ENCODE peak calls at places on chromosomes 3 and 15, in five cellular contexts. X is stomach, E is testis, W is transverse colon, M is heart left ventricle. Y is an unnamed sample.

GRCh38 chr15:86915811-86916331 is 836.2 kb downstream of the AGBL1 start:
- DNase-seq in M (peak), E (peak), X (no peak), W (no peak), Y (peak)

GRCh38 chr15:64582202-64582601 is 121.8 kb downstream of the ZNF609 start:
- DNase-seq in M (no peak), X (no peak), W (no peak), E (no peak), Y (no peak)

GRCh38 chr3:4261411-4261810 is 41.8 kb upstream of the SETMAR start:
- DNase-seq in M (no peak), X (no peak), E (no peak), W (no peak), Y (no peak)

GRCh38 chr15:44489464-44489863 is 47.5 kb upstream of the EIF3J start:
- DNase-seq in W (no peak), M (no peak), X (no peak), E (no peak), Y (no peak)

GRCh38 chr15:35071071-35071470 is 14.0 kb downstream of the NANOGP8 start:
- DNase-seq in W (no peak), X (no peak), M (no peak), E (no peak), Y (no peak)

GRCh38 chr15:84749111-84749991 is 959 bp downstream of the ZNF592 start:
- DNase-seq in M (peak), W (peak), E (peak), X (peak), Y (no peak)

GRCh38 chr15:64246364-64247189 is 83.8 kb upstream of the PPIB start:
- DNase-seq in M (no peak), X (no peak), W (no peak), E (no peak), Y (no peak)

GRCh38 chr15:71780349-71780976 is 29.9 kb upstream of the NR2E3 start:
- DNase-seq in E (peak), M (no peak), X (no peak), W (peak), Y (no peak)

GRCh38 chr3:113968986-113969385 is 21.2 kb downstream of the ZDHHC23 start:
- DNase-seq in M (no peak), E (no peak), W (no peak), X (no peak), Y (no peak)

GRCh38 chr3:180804871-180805430 is 107.5 kb upstream of the FXR1 start:
- DNase-seq in M (no peak), W (no peak), E (peak), X (no peak), Y (no peak)

GRCh38 chr3:129120254-129121004 is 1.2 kb downstream of the RAB43 start:
- DNase-seq in M (peak), X (peak), E (peak), W (peak), Y (peak)
- TF ChIP-seq POLR2A in M (peak), X (no peak), E (no peak), W (peak), Y (peak)

DNA sequence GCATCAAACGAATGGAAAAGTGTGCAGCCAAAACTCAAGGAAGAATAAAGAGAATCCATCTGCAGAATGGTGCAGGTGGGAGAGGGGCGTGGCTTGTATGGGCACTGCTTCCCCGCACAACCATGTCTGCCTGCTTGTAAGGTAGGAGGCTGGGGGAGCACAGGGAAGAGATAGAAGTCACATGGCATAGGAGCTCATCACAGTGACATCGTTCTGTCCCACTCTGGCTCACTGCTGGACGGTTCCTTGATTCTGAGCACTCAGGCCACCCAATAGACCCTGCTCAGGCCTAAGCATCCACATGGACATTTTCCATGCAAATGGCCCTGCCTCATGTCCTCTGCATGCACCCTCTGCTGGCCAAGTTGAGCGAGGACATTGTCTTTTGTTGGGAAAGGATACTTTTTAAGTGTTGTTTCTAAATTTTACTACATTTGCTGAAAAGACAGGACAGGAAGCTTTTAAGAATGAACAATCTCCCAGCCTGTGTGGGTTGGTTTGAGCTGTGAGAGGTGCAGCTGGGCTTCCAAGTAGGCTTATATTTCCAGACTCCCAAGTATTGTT is 3.1 kb downstream of the MYLK start:
- DNase-seq in M (no peak), W (no peak), E (peak), X (no peak), Y (no peak)
- TF ChIP-seq CTCF in M (peak), W (no peak), E (no peak), X (peak), Y (no peak)

GRCh38 chr3:101677436-101678286 is 729 bp upstream of the ZBTB11 start:
- DNase-seq in W (no peak), E (no peak), M (no peak), X (no peak), Y (no peak)

GRCh38 chr3:101675709-101676218 is 1.2 kb downstream of the ZBTB11 start:
- DNase-seq in W (peak), X (no peak), M (peak), E (peak), Y (peak)

GRCh38 chr3:101674518-101674917 is 2.4 kb downstream of the ZBTB11 start:
- DNase-seq in X (no peak), E (no peak), W (no peak), M (no peak), Y (no peak)

GRCh38 chr3:101676765-101677435 is at the start of gene ZBTB11:
- DNase-seq in E (peak), X (peak), W (peak), M (peak), Y (peak)

GRCh38 chr3:101676219-101676764 is 640 bp downstream of the ZBTB11 start:
- DNase-seq in E (peak), W (peak), M (peak), X (peak), Y (peak)
- TF ChIP-seq POLR2A in E (no peak), W (peak), M (peak), X (no peak), Y (peak)

GRCh38 chr3:15377961-15378791 is 45.8 kb upstream of the SH3BP5 start:
- DNase-seq in E (peak), X (peak), W (peak), M (peak), Y (peak)
- TF ChIP-seq CTCF in E (peak), X (peak), W (peak), M (peak), Y (peak)

DNA sequence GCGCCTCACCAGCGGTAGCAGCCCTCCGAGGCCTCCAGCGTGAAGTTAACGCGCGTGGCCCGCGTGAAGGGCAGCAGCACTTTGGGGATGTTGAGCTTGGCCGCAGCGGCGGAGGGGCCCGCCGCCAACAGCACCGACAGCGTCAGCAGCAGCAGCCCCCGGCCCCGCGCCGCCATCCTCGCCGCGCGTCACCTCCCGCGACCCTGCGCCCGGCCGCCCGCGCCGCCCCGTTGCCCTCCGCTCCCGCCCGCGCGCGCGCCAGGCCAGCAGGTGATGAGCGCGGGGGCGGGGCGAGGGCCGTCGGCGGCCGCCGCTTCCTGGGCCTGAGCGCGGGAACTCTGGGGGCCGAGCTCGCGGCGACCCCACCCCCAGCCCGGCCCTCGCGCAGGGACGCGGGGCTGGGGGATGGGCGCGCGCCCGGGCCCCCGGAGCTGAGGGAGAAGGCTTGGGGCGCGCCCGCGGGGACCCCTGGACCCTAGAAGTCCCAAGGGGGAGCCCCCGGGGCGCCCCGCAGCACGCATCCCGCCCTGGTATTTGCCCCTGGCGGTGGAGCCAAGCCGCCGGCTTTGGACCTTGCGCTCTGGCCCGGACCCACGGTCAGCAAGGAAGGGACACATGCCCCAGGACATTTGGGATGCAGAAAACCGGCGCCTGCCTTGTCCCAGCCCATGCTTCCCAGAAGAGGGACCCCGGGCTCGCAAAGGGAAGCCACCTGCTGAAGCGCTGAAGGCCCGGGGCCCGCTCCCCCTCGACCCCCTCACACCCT is at the start of gene NUP210:
- DNase-seq in M (peak), E (peak), W (peak), X (peak), Y (no peak)
- TF ChIP-seq POLR2A in M (no peak), E (no peak), W (no peak), X (no peak), Y (no peak)